ENCODE peak calls at places on chromosome 15, in five cellular contexts. B is IMR-90, U is adrenal gland, D is body of pancreas, I is Peyer's patch. E is an unnamed sample.

GRCh38 chr15:59438891-59439290 is 905 bp downstream of the FAM81A start:
- DNase-seq in I (peak; percentile 77), U (no peak), B (no peak), D (no peak), E (no peak)

GRCh38 chr15:52180196-52180835 is 10.9 kb downstream of the GNB5 start:
- DNase-seq in I (no peak), D (no peak), U (no peak), B (no peak), E (no peak)

GRCh38 chr15:61654918-61655317 is 405.3 kb downstream of the VPS13C start:
- DNase-seq in B (no peak), U (peak; percentile 65), I (no peak), D (no peak), E (no peak)

GRCh38 chr15:78263907-78264303 is 457 bp upstream of the DNAJA4 start:
- DNase-seq in B (no peak), U (no peak), D (no peak), I (peak; percentile 70), E (no peak)

GRCh38 chr15:98881526-98882517 is 125.8 kb downstream of the PGPEP1L start:
- DNase-seq in I (no peak), U (no peak), D (peak; percentile 36), B (peak; percentile 72), E (no peak)

GRCh38 chr15:80041497-80042253 is 17.8 kb upstream of the ZFAND6 start:
- DNase-seq in D (no peak), U (no peak), B (no peak), I (no peak), E (no peak)

GRCh38 chr15:101689901-101690300 is 34.4 kb downstream of the TARS3 start:
- DNase-seq in D (no peak), B (peak; percentile 68), U (peak; percentile 72), I (no peak), E (no peak)

GRCh38 chr15:85414495-85414894 is 34.1 kb downstream of the AKAP13 start:
- DNase-seq in D (no peak), B (peak; percentile 39), I (no peak), U (no peak), E (no peak)

GRCh38 chr15:39585394-39585841 is 4.5 kb downstream of the THBS1 start:
- DNase-seq in U (no peak), B (peak; percentile 46), D (no peak), I (no peak), E (no peak)

GRCh38 chr15:52082197-52083036 is 30.2 kb downstream of the BCL2L10 start:
- DNase-seq in B (peak; percentile 33), U (no peak), I (no peak), D (no peak), E (no peak)

GRCh38 chr15:35304389-35304788 is 219.3 kb upstream of the NANOGP8 start:
- DNase-seq in U (no peak), D (no peak), B (no peak), I (no peak), E (no peak)

GRCh38 chr15:67133738-67134576 is 68.6 kb downstream of the SMAD3 start:
- DNase-seq in D (no peak), I (no peak), U (no peak), B (peak; percentile 82), E (no peak)

GRCh38 chr15:69224383-69224782 is 63.9 kb downstream of the GLCE start:
- DNase-seq in U (no peak), I (peak; percentile 68), B (no peak), D (peak; percentile 19), E (peak; percentile 90)

GRCh38 chr15:65278480-65278879 is 8.2 kb downstream of the PARP16 start:
- DNase-seq in U (no peak), I (no peak), D (no peak), B (no peak), E (no peak)

GRCh38 chr15:58077427-58077826 is 11.9 kb upstream of the ALDH1A2 start:
- DNase-seq in D (no peak), B (no peak), I (no peak), U (no peak), E (no peak)

GRCh38 chr15:100559330-100559729 is 30.6 kb upstream of the CERS3 start:
- DNase-seq in I (no peak), U (no peak), D (no peak), B (peak; percentile 81), E (peak; percentile 37)

GRCh38 chr15:38611228-38611627 is 46.6 kb upstream of the RASGRP1 start:
- DNase-seq in I (no peak), D (no peak), U (no peak), B (no peak), E (no peak)

GRCh38 chr15:60120100-60120499 is 116.0 kb downstream of the FOXB1 start:
- DNase-seq in I (no peak), U (no peak), B (no peak), D (no peak), E (no peak)

GRCh38 chr15:22902578-22902977 is 64.1 kb downstream of the NIPA2 start:
- DNase-seq in B (no peak), U (no peak), D (no peak), I (no peak), E (no peak)

GRCh38 chr15:85706779-85707518 is 87.8 kb downstream of the KLHL25 start:
- DNase-seq in U (no peak), B (peak; percentile 36), D (no peak), I (no peak), E (no peak)

GRCh38 chr15:43185161-43186002 is at the start of gene CCNDBP1:
- DNase-seq in D (peak; percentile 97), U (peak; percentile 98), B (peak; percentile 61), I (peak; percentile 99), E (peak; percentile 99)

GRCh38 chr15:37007301-37007700 is 93.0 kb downstream of the MEIS2 start:
- DNase-seq in U (no peak), I (no peak), B (no peak), D (no peak), E (no peak)

GRCh38 chr15:83930813-83931212 is 276.9 kb downstream of the ADAMTSL3 start:
- DNase-seq in B (no peak), I (no peak), D (peak; percentile 74), U (no peak), E (no peak)

GRCh38 chr15:63827113-63827512 is 6.6 kb downstream of the HERC1 start:
- DNase-seq in B (no peak), U (no peak), I (no peak), D (no peak), E (no peak)

GRCh38 chr15:92869263-92869940 is 30.7 kb upstream of the CHD2 start:
- DNase-seq in I (no peak), D (no peak), B (peak; percentile 31), U (no peak), E (no peak)

GRCh38 chr15:71571641-71572040 is 238.7 kb upstream of the NR2E3 start:
- DNase-seq in I (no peak), U (no peak), B (no peak), D (no peak), E (no peak)

GRCh38 chr15:63983071-63983711 is 63.1 kb downstream of the DAPK2 start:
- DNase-seq in D (no peak), U (no peak), B (no peak), I (no peak), E (peak; percentile 45)

GRCh38 chr15:70065006-70065722 is 32.6 kb downstream of the TLE3 start:
- DNase-seq in B (no peak), U (no peak), D (peak; percentile 92), I (peak; percentile 37), E (peak; percentile 89)

GRCh38 chr15:92869977-92870644 is 30.0 kb upstream of the CHD2 start:
- DNase-seq in B (peak; percentile 37), D (no peak), U (no peak), I (no peak), E (no peak)

GRCh38 chr15:40242216-40242599 is 3.3 kb downstream of the PAK6 start:
- DNase-seq in B (no peak), I (peak; percentile 40), D (no peak), U (peak; percentile 29), E (no peak)

GRCh38 chr15:57323806-57324589 is 52.3 kb upstream of the CGNL1 start:
- DNase-seq in I (peak; percentile 87), D (no peak), U (peak; percentile 73), B (peak; percentile 60), E (no peak)

GRCh38 chr15:25798207-25798931 is 64.8 kb downstream of the ATP10A start:
- DNase-seq in U (no peak), I (peak; percentile 30), B (peak; percentile 54), D (no peak), E (no peak)

GRCh38 chr15:66545249-66545648 is 20.5 kb downstream of the LCTL start:
- DNase-seq in D (no peak), U (no peak), B (no peak), I (no peak), E (no peak)

GRCh38 chr15:71335591-71335990 is 220.3 kb downstream of the THSD4 start:
- DNase-seq in I (no peak), B (peak; percentile 73), U (no peak), D (no peak), E (no peak)

GRCh38 chr15:82749951-82750830 is 40.5 kb upstream of the AP3B2 start:
- DNase-seq in D (peak; percentile 89), B (peak; percentile 94), I (peak; percentile 89), U (peak; percentile 97), E (peak; percentile 94)
- TF ChIP-seq POLR2A in D (peak; percentile 29), B (peak; percentile 77), I (peak; percentile 75), U (peak; percentile 77), E (peak; percentile 85)

DNA sequence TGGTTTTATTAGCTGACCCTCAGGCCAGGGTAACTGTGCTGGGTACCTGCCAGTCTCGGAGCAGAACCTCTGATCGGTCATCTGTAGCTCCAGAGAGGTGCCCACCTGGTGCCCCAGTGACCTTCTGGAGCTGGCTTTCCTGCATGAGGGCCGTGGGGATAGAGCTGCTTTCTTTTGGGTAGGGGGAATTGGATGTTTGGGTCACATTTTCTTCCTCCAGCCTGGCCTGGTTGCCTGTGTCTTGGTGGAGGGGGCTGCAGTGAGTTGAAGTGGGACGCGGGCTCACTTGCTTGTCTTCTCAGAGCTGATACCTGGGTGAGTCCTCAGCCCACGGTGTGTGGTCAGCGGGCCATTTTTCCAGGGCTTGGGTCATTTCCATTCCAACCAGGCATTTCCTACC is 2.6 kb downstream of the ZNF710 start:
- DNase-seq in D (no peak), B (no peak), U (no peak), I (no peak), E (no peak)
- TF ChIP-seq CTCF in D (no peak), B (no peak), U (no peak), I (no peak), E (no peak)

GRCh38 chr15:28983432-28984311 is 97.9 kb downstream of the APBA2 start:
- DNase-seq in U (no peak), B (no peak), D (no peak), I (no peak), E (no peak)
- TF ChIP-seq POLR2A in U (no peak), B (no peak), D (no peak), I (no peak), E (no peak)

GRCh38 chr15:96321422-96322391 is 8.8 kb upstream of the NR2F2 start:
- DNase-seq in U (no peak), I (no peak), D (no peak), B (peak; percentile 11), E (peak; percentile 63)
- TF ChIP-seq CTCF in U (no peak), I (no peak), D (no peak), B (no peak), E (peak; percentile 26)

DNA sequence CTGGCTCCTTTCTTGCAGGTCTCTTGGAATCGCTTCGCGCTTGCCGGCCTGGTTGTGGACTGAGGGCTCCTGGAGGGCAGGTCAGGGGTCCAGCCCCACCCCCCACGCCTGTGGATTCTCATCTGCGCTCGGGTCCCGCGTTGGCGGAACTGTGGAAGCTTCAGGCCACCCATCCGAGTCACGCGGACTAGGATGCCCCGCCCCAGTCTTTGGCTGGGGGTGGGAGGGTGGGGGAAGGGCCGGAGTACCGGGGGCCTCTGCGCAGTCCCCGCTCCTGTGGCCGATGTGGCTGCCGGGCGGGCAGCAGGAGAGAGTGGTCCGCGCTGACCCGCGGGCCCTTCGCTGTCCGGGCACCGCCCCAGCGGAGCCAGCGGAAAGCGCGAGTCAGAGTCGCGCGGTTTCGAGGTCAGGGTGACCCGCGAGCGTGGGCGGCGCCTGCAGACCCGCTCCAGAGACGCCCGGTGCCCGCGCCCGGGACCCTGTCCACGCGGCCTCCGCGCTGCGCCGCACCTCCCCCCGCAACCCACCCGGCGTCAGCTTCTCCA is 114.2 kb downstream of the KLF13 start:
- DNase-seq in B (peak; percentile 27), U (no peak), D (peak; percentile 52), I (peak; percentile 70), E (peak; percentile 75)
- TF ChIP-seq POLR2A in B (no peak), U (peak; percentile 19), D (no peak), I (no peak), E (peak; percentile 42)

E was measured in right lobe of liver.